ENCODE peak calls at places on chromosomes 1 and 21, in eight cellular contexts. P, A, E, S, K, O, T and R are unnamed samples.

GRCh38 chr1:11518791-11519628 is 40.1 kb downstream of the DISP3 start:
- DNase-seq in P (no peak), A (no peak), E (no peak), S (no peak), K (no peak), O (no peak), T (no peak), R (no peak)

GRCh38 chr1:221161571-221162041 is 282.4 kb downstream of the HLX start:
- DNase-seq in P (no peak), A (peak), E (peak), S (no peak), K (no peak), O (no peak), T (no peak), R (no peak)

GRCh38 chr1:43521078-43521477 is 9.6 kb upstream of the PTPRF start:
- DNase-seq in P (no peak), A (no peak), E (no peak), S (no peak), K (no peak), O (no peak), T (no peak), R (no peak)

GRCh38 chr1:150979007-150979722 is 2.9 kb upstream of the ANXA9 start:
- DNase-seq in P (peak), A (peak), E (peak), S (peak), K (peak), O (peak), T (peak), R (peak)

GRCh38 chr1:179448429-179449149 is 82.8 kb downstream of the AXDND1 start:
- DNase-seq in P (no peak), A (no peak), E (no peak), S (no peak), K (no peak), O (no peak), T (no peak), R (no peak)

GRCh38 chr1:108590436-108590835 is 30.5 kb downstream of the EEIG2 start:
- DNase-seq in P (no peak), A (peak), E (no peak), S (no peak), K (no peak), O (no peak), T (no peak), R (no peak)

GRCh38 chr1:177789956-177790355 is 179.9 kb downstream of the SEC16B start:
- DNase-seq in P (no peak), A (no peak), E (no peak), S (no peak), K (no peak), O (no peak), T (no peak), R (no peak)

GRCh38 chr1:205321959-205322283 is 376 bp upstream of the NUAK2 start:
- DNase-seq in P (no peak), A (no peak), E (no peak), S (no peak), K (no peak), O (no peak), T (no peak), R (no peak)

GRCh38 chr1:214990619-214991018 is 91.9 kb upstream of the KCNK2 start:
- DNase-seq in P (no peak), A (peak), E (peak), S (no peak), K (no peak), O (no peak), T (no peak), R (no peak)

GRCh38 chr21:34981793-34982192 is 67.3 kb downstream of the RUNX1 start:
- DNase-seq in P (no peak), A (no peak), E (no peak), S (no peak), K (no peak), O (no peak), T (no peak), R (no peak)

GRCh38 chr1:229119161-229119560 is 151.8 kb upstream of the RAB4A start:
- DNase-seq in P (peak), A (no peak), E (no peak), S (no peak), K (no peak), O (no peak), T (no peak), R (no peak)

GRCh38 chr1:154517661-154518060 is 15.4 kb upstream of the SHE start:
- DNase-seq in P (no peak), A (no peak), E (no peak), S (no peak), K (no peak), O (no peak), T (no peak), R (no peak)

GRCh38 chr1:231134624-231135023 is 27.2 kb upstream of the TRIM67 start:
- DNase-seq in P (no peak), A (no peak), E (peak), S (no peak), K (no peak), O (no peak), T (no peak), R (no peak)

GRCh38 chr1:219577331-219577730 is 35.6 kb downstream of the ZC3H11B start:
- DNase-seq in P (no peak), A (no peak), E (no peak), S (no peak), K (no peak), O (no peak), T (no peak), R (no peak)

GRCh38 chr1:100795646-100795985 is 76.1 kb downstream of the VCAM1 start:
- DNase-seq in P (no peak), A (no peak), E (no peak), S (no peak), K (no peak), O (no peak), T (no peak), R (no peak)

GRCh38 chr1:56915960-56916359 is 49.9 kb downstream of the C8B start:
- DNase-seq in P (peak), A (no peak), E (no peak), S (no peak), K (no peak), O (no peak), T (no peak), R (peak)

GRCh38 chr1:2196901-2197638 is 2.5 kb upstream of the FAAP20 start:
- DNase-seq in P (no peak), A (no peak), E (no peak), S (no peak), K (no peak), O (no peak), T (no peak), R (no peak)

GRCh38 chr1:205774277-205775014 is 836 bp downstream of the RAB29 start:
- DNase-seq in P (peak), A (peak), E (no peak), S (no peak), K (peak), O (peak), T (no peak), R (peak)

GRCh38 chr1:74611887-74612286 is 61.7 kb downstream of the ERICH3 start:
- DNase-seq in P (no peak), A (no peak), E (no peak), S (no peak), K (no peak), O (no peak), T (no peak), R (no peak)

GRCh38 chr1:59971464-59971911 is 44.9 kb upstream of the CYP2J2 start:
- DNase-seq in P (peak), A (peak), E (peak), S (peak), K (no peak), O (peak), T (peak), R (peak)

GRCh38 chr1:76668046-76668445 is 199.2 kb upstream of the ST6GALNAC5 start:
- DNase-seq in P (no peak), A (no peak), E (peak), S (no peak), K (no peak), O (no peak), T (no peak), R (no peak)

GRCh38 chr1:32231843-32232432 is 9.7 kb downstream of the EIF3I start:
- DNase-seq in P (no peak), A (no peak), E (no peak), S (no peak), K (no peak), O (no peak), T (no peak), R (no peak)

GRCh38 chr1:175154595-175155472 is 37.7 kb downstream of the KIAA0040 start:
- DNase-seq in P (peak), A (peak), E (peak), S (peak), K (peak), O (peak), T (peak), R (peak)

GRCh38 chr21:17784604-17785402 is 34.4 kb downstream of the C21orf91 start:
- DNase-seq in P (no peak), A (no peak), E (peak), S (no peak), K (no peak), O (no peak), T (no peak), R (no peak)

GRCh38 chr21:41565550-41565949 is 57.6 kb upstream of the TMPRSS2 start:
- DNase-seq in P (no peak), A (no peak), E (no peak), S (no peak), K (no peak), O (no peak), T (no peak), R (no peak)

GRCh38 chr1:9798236-9799130 is 25.3 kb downstream of the CLSTN1 start:
- DNase-seq in P (no peak), A (no peak), E (no peak), S (no peak), K (no peak), O (no peak), T (no peak), R (no peak)

GRCh38 chr21:36045993-36046392 is 14.3 kb downstream of the SETD4 start:
- DNase-seq in P (no peak), A (peak), E (no peak), S (no peak), K (no peak), O (no peak), T (no peak), R (no peak)

GRCh38 chr1:219885680-219886079 is 42.7 kb downstream of the SLC30A10 start:
- DNase-seq in P (no peak), A (no peak), E (no peak), S (no peak), K (no peak), O (no peak), T (no peak), R (no peak)

GRCh38 chr1:151705739-151706463 is 10.7 kb downstream of the CELF3 start:
- DNase-seq in P (no peak), A (no peak), E (no peak), S (no peak), K (no peak), O (no peak), T (no peak), R (no peak)

GRCh38 chr1:113608371-113608770 is 150.9 kb downstream of the PHTF1 start:
- DNase-seq in P (no peak), A (no peak), E (peak), S (no peak), K (no peak), O (no peak), T (no peak), R (no peak)

GRCh38 chr1:1073743-1074587 is at the start of gene RNF223:
- DNase-seq in P (no peak), A (no peak), E (no peak), S (no peak), K (no peak), O (no peak), T (no peak), R (no peak)

GRCh38 chr1:21539933-21540332 is 30.7 kb downstream of the ALPL start:
- DNase-seq in P (no peak), A (peak), E (no peak), S (peak), K (no peak), O (no peak), T (peak), R (peak)

GRCh38 chr1:6600410-6601048 is 2.1 kb downstream of the KLHL21 start:
- DNase-seq in P (no peak), A (peak), E (peak), S (no peak), K (no peak), O (no peak), T (no peak), R (no peak)

GRCh38 chr1:182917386-182917785 is 35.6 kb downstream of the SHCBP1L start:
- DNase-seq in P (no peak), A (no peak), E (no peak), S (no peak), K (no peak), O (no peak), T (no peak), R (no peak)

GRCh38 chr21:45994738-45995685 is 13.4 kb downstream of the COL6A1 start:
- DNase-seq in P (peak), A (no peak), E (no peak), S (peak), K (peak), O (no peak), T (no peak), R (no peak)

GRCh38 chr1:203733009-203733863 is 31.7 kb upstream of the LAX1 start:
- DNase-seq in P (no peak), A (no peak), E (no peak), S (no peak), K (no peak), O (no peak), T (no peak), R (no peak)

GRCh38 chr21:36584980-36585940 is 105.3 kb upstream of the CLDN14 start:
- DNase-seq in P (no peak), A (no peak), E (no peak), S (no peak), K (no peak), O (no peak), T (no peak), R (no peak)

GRCh38 chr21:29677326-29677725 is 262.5 kb downstream of the GRIK1 start:
- DNase-seq in P (no peak), A (no peak), E (no peak), S (no peak), K (no peak), O (no peak), T (no peak), R (no peak)

GRCh38 chr1:96782861-96783260 is 61.3 kb downstream of the PTBP2 start:
- DNase-seq in P (no peak), A (no peak), E (peak), S (no peak), K (no peak), O (no peak), T (no peak), R (no peak)